ENCODE peak calls at places on chromosomes 5 and 9, in eight cellular contexts. A is H1, P is HFFc6, N is kidney epithelial cell, D is AG09319, X is brain microvascular endothelial cell, B is A549, R is BE2C. V is an unnamed sample.

GRCh38 chr9:20624201-20625002 is 2.1 kb upstream of the MLLT3 start:
- DNase-seq in A (no peak), X (peak), D (peak), P (peak), R (peak), B (peak), N (peak), V (no peak)

GRCh38 chr5:140106101-140106500 is 7.8 kb upstream of the PURA start:
- DNase-seq in N (no peak), R (no peak), X (no peak), D (no peak), P (no peak), A (no peak), B (no peak), V (no peak)

GRCh38 chr9:83927591-83927990 is 6.4 kb upstream of the KIF27 start:
- DNase-seq in P (no peak), N (no peak), A (no peak), D (no peak), B (no peak), R (no peak), X (no peak), V (no peak)

GRCh38 chr9:81244631-81245030 is 444.7 kb downstream of the TLE1 start:
- DNase-seq in P (no peak), D (no peak), B (no peak), N (no peak), A (no peak), X (no peak), R (no peak), V (no peak)

GRCh38 chr5:33180900-33181299 is 259.9 kb upstream of the TARS1 start:
- DNase-seq in A (no peak), R (no peak), D (peak), B (peak), X (peak), P (peak), N (no peak), V (no peak)

GRCh38 chr9:105067895-105068580 is 140.1 kb upstream of the ABCA1 start:
- DNase-seq in D (no peak), P (peak), A (no peak), B (peak), R (no peak), X (peak), N (peak), V (no peak)

GRCh38 chr9:131642496-131643083 is 97.3 kb downstream of the PRRT1B start:
- DNase-seq in X (no peak), N (no peak), R (no peak), D (no peak), A (no peak), B (no peak), P (no peak), V (no peak)

GRCh38 chr9:111994831-111995458 is 98.3 kb downstream of the UGCG start:
- DNase-seq in D (no peak), X (no peak), B (no peak), N (peak), R (no peak), P (peak), A (no peak), V (no peak)

GRCh38 chr5:67648201-67648671 is 451.6 kb upstream of the CD180 start:
- DNase-seq in A (no peak), D (peak), X (peak), N (no peak), P (peak), R (no peak), B (no peak), V (no peak)

GRCh38 chr5:36239370-36240293 is 2.1 kb downstream of the NADK2 start:
- DNase-seq in B (no peak), R (no peak), D (no peak), P (no peak), N (no peak), X (no peak), A (no peak), V (no peak)

GRCh38 chr9:115349542-115349941 is 231.6 kb upstream of the TNC start:
- DNase-seq in B (peak), R (no peak), P (no peak), N (no peak), D (no peak), X (no peak), A (no peak), V (no peak)

GRCh38 chr9:136675477-136676296 is 11.6 kb downstream of the AGPAT2 start:
- DNase-seq in A (no peak), R (no peak), N (no peak), B (no peak), P (no peak), X (no peak), D (no peak), V (no peak)

GRCh38 chr5:17190242-17190778 is 27.1 kb upstream of the BASP1 start:
- DNase-seq in D (peak), P (peak), N (no peak), X (peak), R (no peak), B (peak), A (no peak), V (no peak)

GRCh38 chr5:160083012-160083436 is 36.2 kb downstream of the PWWP2A start:
- DNase-seq in R (no peak), X (peak), P (peak), A (no peak), B (peak), D (no peak), N (no peak), V (no peak)

GRCh38 chr5:74201334-74202081 is 439.0 kb downstream of the ENC1 start:
- DNase-seq in P (peak), R (peak), X (peak), D (no peak), B (no peak), N (peak), A (no peak), V (no peak)

GRCh38 chr5:72151169-72151568 is 43.9 kb downstream of the MAP1B start:
- DNase-seq in B (no peak), P (no peak), X (no peak), R (no peak), N (no peak), D (no peak), A (no peak), V (no peak)

GRCh38 chr5:37955748-37956147 is 115.9 kb upstream of the GDNF start:
- DNase-seq in R (no peak), A (no peak), P (no peak), N (no peak), D (no peak), X (no peak), B (no peak), V (no peak)

GRCh38 chr5:157486861-157487260 is 26.8 kb downstream of the NIPAL4 start:
- DNase-seq in B (no peak), A (no peak), P (no peak), R (no peak), D (no peak), X (no peak), N (no peak), V (no peak)
- TF ChIP-seq CTCF in B (no peak), A (no peak), P (no peak), R (no peak), D (no peak), X (no peak), N (no peak), V (no peak)

GRCh38 chr5:75325242-75325641 is 11.8 kb upstream of the HMGCR start:
- DNase-seq in X (no peak), A (no peak), D (no peak), P (no peak), B (no peak), R (no peak), N (no peak), V (no peak)
- TF ChIP-seq CTCF in X (peak), A (no peak), D (no peak), P (peak), B (no peak), R (peak), N (no peak), V (no peak)

DNA sequence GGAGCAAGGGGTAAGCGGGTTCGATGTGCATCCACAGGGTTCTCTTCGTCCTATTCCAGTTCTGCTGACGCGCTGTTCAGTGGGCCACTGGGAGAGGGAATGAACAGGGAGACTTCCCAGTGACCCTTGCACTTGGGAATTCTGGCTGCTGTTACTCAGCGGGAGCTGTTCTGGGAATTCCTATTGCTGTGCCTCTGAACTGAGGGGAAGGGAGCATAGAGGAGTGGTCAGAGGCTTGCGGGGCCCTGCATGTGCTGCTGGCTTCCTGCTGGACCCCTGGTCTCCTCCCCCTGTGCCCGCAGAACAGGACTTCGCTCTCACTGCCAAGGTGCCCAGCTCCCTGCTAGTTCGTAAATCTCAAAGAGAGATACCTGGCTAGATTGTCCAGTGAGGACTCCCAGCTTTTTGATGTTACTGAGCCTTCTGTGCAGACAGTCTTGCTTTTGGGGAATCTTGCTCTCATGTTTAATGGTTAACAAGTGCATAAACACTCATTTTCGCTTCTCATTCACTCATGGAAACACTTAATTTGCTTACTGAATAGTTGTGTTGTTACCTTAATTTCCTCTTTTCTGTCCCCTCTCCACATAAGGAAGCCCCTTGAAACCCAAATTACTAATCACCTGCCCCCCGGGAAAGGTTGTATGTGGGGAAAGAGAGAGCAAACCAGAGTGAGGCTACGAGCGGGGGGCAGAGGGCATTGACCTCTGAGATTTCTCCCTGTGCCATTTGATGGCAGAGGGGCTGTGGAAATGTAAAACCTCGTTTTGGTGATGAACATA is 5.9 kb downstream of the TRIO start:
- DNase-seq in D (no peak), B (no peak), P (no peak), A (no peak), R (no peak), X (no peak), N (no peak), V (no peak)
- TF ChIP-seq CTCF in D (no peak), B (no peak), P (no peak), A (no peak), R (no peak), X (no peak), N (no peak), V (no peak)

DNA sequence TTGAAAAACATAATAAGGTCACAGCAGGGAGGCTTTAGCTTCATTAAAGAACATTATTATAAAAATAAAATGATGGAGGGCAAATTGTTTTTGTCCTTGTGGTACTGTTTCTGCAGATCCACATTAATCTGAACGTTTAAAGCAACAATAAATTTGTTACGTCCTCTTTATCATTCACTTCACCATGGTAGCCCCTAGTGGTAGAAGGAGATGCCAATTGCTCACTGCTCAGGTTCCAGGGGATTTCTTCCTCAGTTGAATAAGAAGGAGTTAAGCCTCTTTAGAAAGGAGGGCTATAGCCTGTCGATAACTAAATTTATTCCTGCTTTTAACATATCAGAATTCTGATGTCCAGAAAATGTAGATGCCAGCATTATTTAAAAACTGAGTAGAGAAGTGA is 692.4 kb downstream of the PTPRD start:
- DNase-seq in A (no peak), N (no peak), R (no peak), X (no peak), B (no peak), D (no peak), P (no peak), V (no peak)
- TF ChIP-seq CTCF in A (peak), N (peak), R (no peak), X (peak), B (no peak), D (no peak), P (no peak), V (peak)

DNA sequence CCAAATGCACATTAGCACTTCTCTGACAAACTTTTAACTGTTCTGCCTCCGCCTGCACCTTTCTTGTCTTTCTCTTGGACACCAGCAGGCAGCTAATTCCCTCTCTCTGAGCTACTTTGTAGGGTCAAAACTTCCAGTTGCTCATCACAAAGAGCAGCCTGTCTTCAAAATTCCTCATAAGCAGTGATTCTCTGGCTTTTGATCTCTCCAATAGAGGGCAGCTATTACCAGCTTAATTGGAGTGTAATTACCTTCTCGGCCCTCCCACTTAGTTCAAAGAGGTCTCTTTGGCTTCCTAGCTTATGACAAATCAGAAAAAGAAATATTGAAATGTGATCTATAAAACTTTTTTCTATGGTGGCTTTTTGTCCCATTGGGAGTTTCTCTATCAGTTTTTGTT is 43.6 kb upstream of the RAD23B start:
- DNase-seq in A (no peak), P (peak), N (no peak), R (no peak), X (no peak), B (no peak), D (no peak), V (no peak)
- TF ChIP-seq CTCF in A (peak), P (peak), N (peak), R (peak), X (peak), B (no peak), D (peak), V (peak)

GRCh38 chr5:43661102-43661501 is 58.1 kb downstream of the NNT start:
- DNase-seq in P (peak), X (peak), D (no peak), N (no peak), R (peak), A (no peak), B (peak), V (no peak)
- TF ChIP-seq CTCF in P (peak), X (peak), D (peak), N (peak), R (peak), A (no peak), B (peak), V (peak)

GRCh38 chr9:134764870-134765269 is 115.7 kb upstream of the FCN2 start:
- DNase-seq in P (no peak), D (no peak), A (no peak), B (no peak), R (no peak), X (no peak), N (no peak), V (no peak)
- TF ChIP-seq CTCF in P (no peak), D (no peak), A (no peak), B (no peak), R (no peak), X (no peak), N (no peak), V (no peak)

DNA sequence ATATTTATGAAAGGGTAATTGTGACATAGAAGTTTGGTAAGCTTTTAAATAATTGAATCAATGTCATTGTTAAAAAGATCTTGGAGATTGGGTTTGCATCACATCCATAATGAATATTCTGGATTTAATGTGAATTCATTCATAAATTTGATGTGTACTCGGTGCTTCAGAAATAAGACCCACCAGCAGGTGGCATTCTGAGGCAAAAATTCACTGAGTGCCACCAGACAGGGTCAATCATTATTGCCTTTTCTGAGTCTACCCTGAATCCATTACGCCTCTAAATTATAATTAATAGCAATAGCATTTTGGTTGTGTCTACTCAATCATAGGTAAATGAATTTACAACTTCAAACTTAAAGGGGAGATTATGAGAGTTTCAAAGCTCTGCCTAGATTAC is 1.0 kb downstream of the TRPC7 start:
- DNase-seq in N (no peak), D (no peak), A (no peak), R (no peak), P (no peak), B (peak), X (no peak), V (no peak)
- TF ChIP-seq CTCF in N (peak), D (no peak), A (peak), R (peak), P (peak), B (peak), X (peak), V (peak)

GRCh38 chr5:55994502-55994997 is at the start of gene IL6ST:
- DNase-seq in P (peak), R (no peak), X (peak), A (peak), D (no peak), B (peak), N (no peak), V (no peak)
- TF ChIP-seq CTCF in P (no peak), R (no peak), X (no peak), A (no peak), D (no peak), B (no peak), N (no peak), V (no peak)

DNA sequence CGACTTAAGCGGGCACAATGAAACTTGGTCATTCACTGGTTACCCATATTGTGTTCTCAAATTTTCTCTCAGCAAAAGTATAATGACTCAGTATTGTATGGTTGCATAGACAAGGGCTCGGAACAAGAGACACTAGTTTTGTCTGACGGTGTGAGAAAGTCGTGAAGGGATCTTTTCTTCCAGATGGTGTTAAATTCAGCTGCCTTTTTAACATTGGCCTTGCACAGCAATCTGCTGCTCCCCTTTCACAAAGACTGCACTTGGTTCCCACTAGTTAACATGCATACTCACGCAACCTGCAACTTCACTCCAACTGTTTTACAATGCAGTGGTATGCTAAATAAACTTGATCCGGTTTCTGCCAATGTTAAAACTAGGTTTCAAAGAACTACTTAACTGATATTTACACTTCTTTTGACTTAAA is 219.2 kb downstream of the MEF2C start:
- DNase-seq in N (no peak), R (no peak), D (no peak), A (no peak), P (no peak), B (no peak), X (no peak), V (no peak)
- TF ChIP-seq CTCF in N (no peak), R (no peak), D (no peak), A (no peak), P (no peak), B (no peak), X (no peak), V (no peak)

V was measured in D721Med.